ENCODE peak calls at places on chromosomes 16 and 17, in five cellular contexts. V, J, D, B and S are unnamed samples.
A peak's percentile ranks its signal among the peaks of the same experiment; 100 is the strongest.

GRCh38 chr17:68674271-68674925 is 73.2 kb upstream of the FAM20A start:
- DNase-seq in V (no peak), J (peak; percentile 44), D (no peak), B (no peak), S (no peak)

GRCh38 chr17:69500911-69501429 is 86.5 kb downstream of the MAP2K6 start:
- DNase-seq in V (no peak), J (no peak), D (no peak), B (no peak), S (no peak)

GRCh38 chr17:75512946-75513666 is 2.2 kb downstream of the CASKIN2 start:
- DNase-seq in V (no peak), J (no peak), D (no peak), B (no peak), S (no peak)

GRCh38 chr17:46831573-46832305 is 13.2 kb upstream of the WNT3 start:
- DNase-seq in V (no peak), J (peak; percentile 70), D (no peak), B (no peak), S (no peak)

GRCh38 chr16:57530531-57531252 is 5.7 kb downstream of the CCDC102A start:
- DNase-seq in V (no peak), J (peak; percentile 41), D (no peak), B (no peak), S (no peak)

GRCh38 chr17:48505788-48506187 is 25.0 kb downstream of the HOXB1 start:
- DNase-seq in V (peak; percentile 93), J (peak; percentile 62), D (peak; percentile 89), B (no peak), S (no peak)

GRCh38 chr17:8210761-8211458 is 535 bp upstream of the AURKB start:
- DNase-seq in V (no peak), J (no peak), D (no peak), B (no peak), S (no peak)

GRCh38 chr16:57840833-57841232 is 38.5 kb upstream of the KIFC3 start:
- DNase-seq in V (no peak), J (no peak), D (no peak), B (no peak), S (no peak)